ENCODE peak calls at places on chromosomes 2 and 18, in four cellular contexts. E, P, X and Y are unnamed samples.

GRCh38 chr2:200658278-200658864 is 72.6 kb downstream of the AOX1 start:
- DNase-seq in X (no peak), P (no peak), E (no peak), Y (no peak)

GRCh38 chr2:57022496-57022895 is 838.7 kb downstream of the CCDC85A start:
- DNase-seq in P (no peak), X (peak; percentile 2), E (no peak), Y (no peak)

GRCh38 chr2:99261242-99261641 is 5.8 kb upstream of the LYG2 start:
- DNase-seq in X (no peak), P (no peak), E (no peak), Y (no peak)

GRCh38 chr18:78999939-79000338 is 20.3 kb downstream of the SALL3 start:
- DNase-seq in P (no peak), E (no peak), X (no peak), Y (no peak)

GRCh38 chr2:234083572-234084348 is 33.3 kb downstream of the SPP2 start:
- DNase-seq in X (no peak), P (no peak), E (no peak), Y (no peak)

GRCh38 chr2:51795248-51795888 is 763.4 kb upstream of the NRXN1 start:
- DNase-seq in X (peak; percentile 5), P (no peak), E (peak; percentile 10), Y (no peak)

GRCh38 chr2:27316655-27317412 is 6.1 kb downstream of the MPV17 start:
- DNase-seq in E (no peak), P (no peak), X (no peak), Y (peak; percentile 57)

GRCh38 chr2:113981404-113982134 is 91.7 kb downstream of the ACTR3 start:
- DNase-seq in X (peak; percentile 54), P (no peak), E (no peak), Y (no peak)

GRCh38 chr2:144183744-144184143 is 336.2 kb downstream of the ZEB2 start:
- DNase-seq in E (peak; percentile 55), X (no peak), P (no peak), Y (no peak)

GRCh38 chr18:12702221-12703095 is at the start of the genes CEP76 and PSMG2:
- DNase-seq in E (peak; percentile 92), P (peak; percentile 85), X (peak; percentile 95), Y (peak; percentile 76)

GRCh38 chr2:140506606-140507005 is 1624.2 kb downstream of the LRP1B start:
- DNase-seq in E (no peak), P (no peak), X (peak; percentile 71), Y (no peak)

GRCh38 chr2:231337807-231338759 is 57.4 kb upstream of the B3GNT7 start:
- DNase-seq in E (no peak), X (no peak), P (no peak), Y (no peak)

GRCh38 chr2:37672104-37672869 is 845 bp upstream of the CDC42EP3 start:
- DNase-seq in E (peak; percentile 88), X (peak; percentile 84), P (peak; percentile 81), Y (peak; percentile 73)

GRCh38 chr2:218995972-218996644 is 2.9 kb upstream of the CRYBA2 start:
- DNase-seq in E (peak; percentile 54), P (peak; percentile 89), X (peak; percentile 87), Y (peak; percentile 66)

GRCh38 chr2:205680067-205680466 is 2.2 kb upstream of the NRP2 start:
- DNase-seq in X (peak; percentile 90), E (peak; percentile 88), P (peak; percentile 53), Y (no peak)

GRCh38 chr2:68466361-68466777 is 725 bp downstream of the FBXO48 start:
- DNase-seq in X (peak; percentile 71), E (peak; percentile 51), P (no peak), Y (no peak)

GRCh38 chr18:48994044-48994651 is 43.4 kb upstream of the SMAD7 start:
- DNase-seq in P (no peak), X (peak; percentile 69), E (no peak), Y (no peak)

GRCh38 chr2:158413581-158413980 is 43.0 kb downstream of the CCDC148 start:
- DNase-seq in P (no peak), E (no peak), X (no peak), Y (no peak)

GRCh38 chr2:189982777-189983394 is 79.6 kb downstream of the MSTN start:
- DNase-seq in X (peak; percentile 5), E (peak; percentile 40), P (no peak), Y (no peak)

GRCh38 chr2:239113164-239113563 is 265.3 kb downstream of the TWIST2 start:
- DNase-seq in P (no peak), E (no peak), X (peak; percentile 68), Y (no peak)

GRCh38 chr18:23531912-23532311 is 28.6 kb downstream of the RMC1 start:
- DNase-seq in P (no peak), E (no peak), X (no peak), Y (no peak)
- H3K36me3 ChIP-seq in P (peaks cover 63% of the 10 kb centered on the region), E (peaks cover 99% of the 10 kb centered on the region), X (peaks cover 44% of the 10 kb centered on the region), Y (peaks cover 97% of the 10 kb centered on the region)

GRCh38 chr2:143125647-143126046 is 3.6 kb upstream of the ARHGAP15 start:
- DNase-seq in P (no peak), E (no peak), X (no peak), Y (no peak)

GRCh38 chr2:143117225-143117624 is 12.0 kb upstream of the ARHGAP15 start:
- DNase-seq in X (no peak), E (no peak), P (no peak), Y (no peak)

GRCh38 chr2:143123911-143124310 is 5.3 kb upstream of the ARHGAP15 start:
- DNase-seq in X (no peak), P (no peak), E (no peak), Y (no peak)

GRCh38 chr2:143121957-143122356 is 7.3 kb upstream of the ARHGAP15 start:
- DNase-seq in E (no peak), X (no peak), P (no peak), Y (no peak)

DNA sequence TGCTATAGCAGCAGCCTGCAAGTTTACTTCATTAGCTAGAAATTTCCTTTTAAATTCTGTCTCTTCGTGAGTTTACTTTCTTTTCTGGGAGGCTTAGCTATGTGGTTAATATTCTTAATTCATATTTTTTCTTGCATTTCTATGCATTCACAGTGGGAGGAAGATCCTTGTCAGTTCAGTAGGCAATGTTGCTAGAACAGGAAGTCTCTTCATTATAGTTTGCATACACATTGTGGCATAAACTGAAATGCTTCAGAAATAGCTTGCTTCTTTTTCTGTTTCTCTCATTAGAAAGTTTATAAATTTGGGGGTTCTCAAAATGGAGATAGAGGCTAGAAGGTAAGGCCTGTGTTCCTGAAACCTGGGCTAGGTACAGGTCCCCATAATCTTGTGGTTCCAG is 8.1 kb upstream of the ARHGAP15 start:
- DNase-seq in X (no peak), E (peak; percentile 65), P (no peak), Y (no peak)
- H3K27ac ChIP-seq in X (no peak overlapping the region), E (peak overlapping the region; percentile 31), P (no peak overlapping the region), Y (no peak overlapping the region)

GRCh38 chr2:168210898-168211570 is 36.4 kb downstream of the STK39 start:
- DNase-seq in E (no peak), P (no peak), X (peak; percentile 81), Y (no peak)
- H3K4me3 ChIP-seq in E (no peak overlapping the region), P (no peak overlapping the region), X (no peak overlapping the region), Y (no peak overlapping the region)

DNA sequence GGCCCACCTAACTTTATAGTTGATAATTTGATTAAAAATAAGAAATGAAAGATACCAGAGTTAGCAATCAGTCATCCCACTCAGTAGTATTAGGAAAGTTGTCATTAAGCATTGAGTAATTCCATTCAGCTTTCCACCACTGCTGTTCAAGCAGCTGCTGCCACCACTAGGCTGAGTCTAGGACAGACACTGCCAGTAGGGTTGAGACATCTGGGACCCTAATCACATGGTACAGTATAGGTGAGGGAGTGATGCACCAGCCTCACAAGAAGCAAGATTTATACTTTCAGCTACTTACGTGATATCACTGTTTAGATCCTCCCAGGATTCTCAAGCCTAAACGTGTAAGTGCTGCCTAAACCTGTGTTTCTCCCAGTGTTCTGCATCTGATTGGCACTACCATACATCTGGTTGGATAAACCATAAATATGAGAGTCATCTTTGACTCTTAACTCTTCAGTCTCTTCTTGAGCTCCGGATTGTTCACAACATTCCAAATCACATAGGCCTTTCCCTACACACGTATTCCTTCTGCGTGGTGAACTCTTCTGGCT is 3.2 kb downstream of the UBXN4 start:
- DNase-seq in P (no peak), E (peak; percentile 65), X (peak; percentile 11), Y (peak; percentile 29)
- H3K36me3 ChIP-seq in P (peaks cover 7% of the 10 kb centered on the region), E (peaks cover 55% of the 10 kb centered on the region), X (peaks cover 20% of the 10 kb centered on the region), Y (peaks cover 22% of the 10 kb centered on the region)

GRCh38 chr2:46268196-46268595 is 29.0 kb upstream of the EPAS1 start:
- DNase-seq in E (no peak), X (peak; percentile 70), P (no peak), Y (no peak)

GRCh38 chr2:46267616-46268015 is 29.6 kb upstream of the EPAS1 start:
- DNase-seq in X (peak; percentile 61), E (no peak), P (no peak), Y (no peak)

GRCh38 chr2:46270384-46270783 is 26.8 kb upstream of the EPAS1 start:
- DNase-seq in P (no peak), E (no peak), X (no peak), Y (no peak)

GRCh38 chr2:46268986-46269385 is 28.2 kb upstream of the EPAS1 start:
- DNase-seq in X (peak; percentile 82), E (no peak), P (no peak), Y (no peak)

DNA sequence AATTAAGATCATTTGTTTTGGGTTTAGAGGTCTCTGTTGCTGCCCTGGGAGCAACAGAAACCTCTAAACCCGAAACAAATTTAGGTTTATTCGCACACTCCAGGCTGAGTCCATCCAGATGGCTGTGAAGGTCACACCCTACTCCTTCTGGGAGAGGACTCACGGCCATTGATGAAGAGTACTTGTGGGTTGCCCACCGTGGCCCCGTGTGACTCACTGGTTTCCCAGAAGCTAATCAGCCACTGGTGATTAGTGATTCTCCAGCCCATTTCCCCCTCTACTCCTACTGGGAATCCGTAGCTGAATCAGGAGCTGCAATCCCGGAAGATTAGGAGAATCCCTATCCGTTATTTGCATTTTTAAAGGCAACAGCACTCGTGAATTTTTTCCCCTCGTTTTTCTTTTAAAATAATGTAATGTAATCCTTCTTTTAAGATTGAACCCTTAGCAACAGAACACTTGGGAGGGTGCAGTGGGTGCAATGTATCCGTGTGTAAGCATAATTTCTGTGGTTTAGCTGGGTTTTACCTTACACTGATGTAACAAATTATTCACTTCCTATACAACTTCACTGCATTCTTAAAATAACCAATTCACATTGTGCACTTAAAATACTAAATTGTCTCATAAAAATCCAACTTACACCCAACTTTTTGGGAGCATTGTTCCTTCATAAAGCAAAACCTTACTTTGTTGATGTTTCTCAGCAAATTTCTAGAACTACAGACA is 27.5 kb upstream of the EPAS1 start:
- DNase-seq in X (peak; percentile 74), P (no peak), E (no peak), Y (no peak)
- H3K27ac ChIP-seq in X (no peak overlapping the region), P (no peak overlapping the region), E (no peak overlapping the region), Y (peak overlapping the region; percentile 27)

DNA sequence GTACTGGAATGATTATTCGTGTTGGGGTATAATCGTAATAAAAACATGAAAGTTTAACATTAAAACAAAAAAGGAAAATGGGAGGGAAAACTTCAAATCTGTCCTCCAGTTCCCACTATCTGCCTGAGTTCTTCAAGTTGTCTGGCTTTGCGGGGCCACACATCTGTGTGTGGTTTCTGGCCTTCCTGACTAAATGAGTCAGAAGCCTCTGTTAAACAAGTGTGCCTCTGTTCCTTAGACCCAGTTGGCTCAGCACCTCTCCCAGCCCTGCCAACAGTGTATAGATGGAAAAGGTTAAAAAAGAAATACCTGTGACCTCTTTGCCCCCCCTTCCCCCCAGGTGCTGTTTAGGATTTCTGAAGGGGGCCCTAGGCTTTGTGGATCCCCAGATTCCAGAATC is 30.2 kb downstream of the XDH start:
- DNase-seq in P (peak; percentile 7), E (no peak), X (peak; percentile 90), Y (peak; percentile 25)
- H3K4me3 ChIP-seq in P (no peak overlapping the region), E (no peak overlapping the region), X (no peak overlapping the region), Y (no peak overlapping the region)